ENCODE peak calls at places on chromosomes 3 and 15, in five cellular contexts. G is tibial artery, X is HEK293T, O is HuH-7.5, A is uterus. K is an unnamed sample.

GRCh38 chr3:127908202-127908601 is 6.8 kb upstream of the KBTBD12 start:
- DNase-seq in G (peak; percentile 31), X (no peak), O (no peak), A (no peak), K (no peak)

GRCh38 chr3:49020335-49021212 is 1.3 kb upstream of the NDUFAF3 start:
- DNase-seq in G (peak; percentile 48), X (no peak), O (peak; percentile 68), A (peak; percentile 51), K (no peak)

GRCh38 chr3:192812736-192813383 is 85.5 kb upstream of the FGF12 start:
- DNase-seq in G (no peak), X (peak; percentile 12), O (no peak), A (no peak), K (no peak)

GRCh38 chr3:46995901-46996562 is 16.6 kb downstream of the NBEAL2 start:
- DNase-seq in G (no peak), X (no peak), O (no peak), A (no peak), K (peak; percentile 64)

GRCh38 chr15:70266412-70267089 is 168.8 kb upstream of the TLE3 start:
- DNase-seq in G (peak; percentile 90), X (no peak), O (no peak), A (peak; percentile 89), K (no peak)

GRCh38 chr3:153173758-153174516 is 11.9 kb downstream of the RAP2B start:
- DNase-seq in G (no peak), X (no peak), O (no peak), A (no peak), K (no peak)

GRCh38 chr15:101148166-101148880 is 103.5 kb downstream of the CHSY1 start:
- DNase-seq in G (no peak), X (no peak), O (no peak), A (no peak), K (peak; percentile 60)

GRCh38 chr3:55296035-55296434 is 191.1 kb downstream of the WNT5A start:
- DNase-seq in G (no peak), X (no peak), O (no peak), A (no peak), K (no peak)

GRCh38 chr3:49244589-49245205 is 32.3 kb downstream of the C3orf62 start:
- DNase-seq in G (no peak), X (no peak), O (no peak), A (no peak), K (peak; percentile 75)

GRCh38 chr3:182913889-182914288 is 66.4 kb downstream of the DCUN1D1 start:
- DNase-seq in G (no peak), X (no peak), O (no peak), A (no peak), K (no peak)

GRCh38 chr3:116179091-116179490 is 266.2 kb downstream of the LSAMP start:
- DNase-seq in G (no peak), X (no peak), O (no peak), A (no peak), K (no peak)

GRCh38 chr3:195411831-195412230 is 31.0 kb downstream of the ACAP2 start:
- DNase-seq in G (no peak), X (no peak), O (no peak), A (no peak), K (no peak)

GRCh38 chr3:128011140-128011539 is 41.1 kb upstream of the SEC61A1 start:
- DNase-seq in G (no peak), X (peak; percentile 79), O (peak; percentile 42), A (no peak), K (no peak)

GRCh38 chr3:26963356-26963742 is 340.8 kb downstream of the LRRC3B start:
- DNase-seq in G (no peak), X (no peak), O (no peak), A (no peak), K (no peak)

GRCh38 chr3:14199641-14200040 is 21.0 kb downstream of the LSM3 start:
- DNase-seq in G (no peak), X (no peak), O (no peak), A (no peak), K (no peak)

GRCh38 chr3:126127904-126128303 is 44.0 kb upstream of the SLC41A3 start:
- DNase-seq in G (no peak), X (no peak), O (no peak), A (no peak), K (no peak)

GRCh38 chr3:128473180-128473519 is 6.5 kb upstream of the DNAJB8 start:
- DNase-seq in G (no peak), X (no peak), O (no peak), A (no peak), K (no peak)

GRCh38 chr15:31437686-31438085 is 111.1 kb downstream of the KLF13 start:
- DNase-seq in G (no peak), X (no peak), O (no peak), A (no peak), K (no peak)

GRCh38 chr15:80569656-80570055 is 125.5 kb upstream of the ABHD17C start:
- DNase-seq in G (no peak), X (no peak), O (no peak), A (no peak), K (no peak)

GRCh38 chr3:108124337-108125150 is 33.7 kb upstream of the CD47 start:
- DNase-seq in G (no peak), X (no peak), O (no peak), A (no peak), K (no peak)

GRCh38 chr3:70982700-70983140 is 600.8 kb downstream of the FOXP1 start:
- DNase-seq in G (peak; percentile 53), X (peak; percentile 14), O (no peak), A (peak; percentile 30), K (no peak)

GRCh38 chr3:42256135-42256819 is 9.7 kb downstream of the CCK start:
- DNase-seq in G (no peak), X (no peak), O (no peak), A (no peak), K (no peak)

GRCh38 chr3:29716213-29716612 is 435.3 kb downstream of the RBMS3 start:
- DNase-seq in G (no peak), X (no peak), O (no peak), A (no peak), K (no peak)

GRCh38 chr3:29853841-29854397 is 573.0 kb downstream of the RBMS3 start:
- DNase-seq in G (no peak), X (no peak), O (no peak), A (no peak), K (no peak)

GRCh38 chr3:149781216-149781615 is 11.1 kb downstream of the ANKUB1 start:
- DNase-seq in G (no peak), X (no peak), O (no peak), A (no peak), K (no peak)

K was measured in RWPE2.